ENCODE peak calls at places on chromosomes 2 and 18, in eight cellular contexts. E is astrocyte, Z is tibial artery, U is choroid plexus epithelial cell, F is fibroblast of lung, R is ovary, V is iPS-NIHi11, A is SK-MEL-5. T is an unnamed sample.

GRCh38 chr2:112154246-112155110 is 16.3 kb downstream of the FBLN7 start:
- DNase-seq in Z (peak), U (no peak), F (no peak), A (no peak), V (no peak), E (no peak), R (no peak), T (no peak)

GRCh38 chr2:194062401-194062800 is 1594.6 kb upstream of the SLC39A10 start:
- DNase-seq in V (no peak), U (no peak), A (no peak), F (no peak), R (no peak), E (no peak), Z (no peak), T (no peak)

GRCh38 chr18:51251625-51252024 is 54.1 kb upstream of the MEX3C start:
- DNase-seq in Z (no peak), A (no peak), R (no peak), F (no peak), V (no peak), E (no peak), U (no peak), T (no peak)

GRCh38 chr2:241430178-241430577 is 74.1 kb downstream of the FARP2 start:
- DNase-seq in A (no peak), U (no peak), Z (no peak), R (no peak), V (no peak), E (no peak), F (no peak), T (no peak)

GRCh38 chr2:187709063-187709462 is 154.8 kb upstream of the TFPI start:
- DNase-seq in E (no peak), U (no peak), A (no peak), Z (no peak), F (no peak), V (no peak), R (no peak), T (no peak)

GRCh38 chr2:35365859-35366258 is 989.7 kb upstream of the CRIM1 start:
- DNase-seq in V (no peak), U (peak), F (peak), Z (no peak), A (peak), R (no peak), E (no peak), T (peak)

GRCh38 chr2:191478754-191479679 is 198.9 kb upstream of the NABP1 start:
- DNase-seq in R (peak), E (peak), V (no peak), Z (no peak), A (no peak), F (peak), U (peak), T (peak)

GRCh38 chr2:146665801-146666200 is 1179.0 kb upstream of the ACVR2A start:
- DNase-seq in F (no peak), U (peak), V (no peak), Z (no peak), R (no peak), A (no peak), E (no peak), T (no peak)

GRCh38 chr2:134690629-134691215 is 28.1 kb downstream of the TMEM163 start:
- DNase-seq in U (no peak), E (no peak), R (no peak), A (no peak), V (no peak), F (no peak), Z (no peak), T (no peak)

GRCh38 chr2:143161982-143162837 is 33.0 kb downstream of the ARHGAP15 start:
- DNase-seq in Z (no peak), U (peak), R (peak), E (peak), V (peak), A (peak), F (peak), T (peak)

GRCh38 chr2:9032555-9032954 is 29.1 kb upstream of the MBOAT2 start:
- DNase-seq in V (no peak), A (no peak), Z (no peak), F (no peak), R (no peak), U (no peak), E (no peak), T (no peak)

GRCh38 chr2:45382744-45383143 is 228.3 kb downstream of the SRBD1 start:
- DNase-seq in R (no peak), F (peak), Z (no peak), U (peak), V (no peak), E (peak), A (no peak), T (peak)